ENCODE peak calls at places on chromosomes 1 and 21, in six cellular contexts. One of them, this sample, is unnamed.

GRCh38 chr1:21490774-21491482 is 18.3 kb upstream of the ALPL start:
- DNase-seq in hepatic stellate cell: peak; percentile 77
- DNase-seq in skeletal muscle cell: peak; percentile 21
- DNase-seq in H4: no peak
- DNase-seq in amniotic stem cell: peak; percentile 17
- DNase-seq in CD8-positive, alpha-beta T cell: no peak
- DNase-seq in this sample: peak; percentile 51

GRCh38 chr1:187517508-187517907 is 688.8 kb downstream of the PLA2G4A start:
- DNase-seq in hepatic stellate cell: no peak
- DNase-seq in skeletal muscle cell: no peak
- DNase-seq in H4: no peak
- DNase-seq in amniotic stem cell: no peak
- DNase-seq in CD8-positive, alpha-beta T cell: no peak
- DNase-seq in this sample: no peak

GRCh38 chr1:198024782-198025181 is 107.6 kb downstream of the LHX9 start:
- DNase-seq in hepatic stellate cell: no peak
- DNase-seq in skeletal muscle cell: peak; percentile 19
- DNase-seq in H4: no peak
- DNase-seq in amniotic stem cell: no peak
- DNase-seq in CD8-positive, alpha-beta T cell: no peak
- DNase-seq in this sample: no peak

GRCh38 chr1:228990906-228991569 is 255.8 kb downstream of the RHOU start:
- DNase-seq in hepatic stellate cell: no peak
- DNase-seq in skeletal muscle cell: no peak
- DNase-seq in H4: no peak
- DNase-seq in amniotic stem cell: no peak
- DNase-seq in CD8-positive, alpha-beta T cell: no peak
- DNase-seq in this sample: no peak

GRCh38 chr1:67979532-67979931 is 70.9 kb downstream of the DIRAS3 start:
- DNase-seq in hepatic stellate cell: no peak
- DNase-seq in skeletal muscle cell: no peak
- DNase-seq in H4: no peak
- DNase-seq in amniotic stem cell: no peak
- DNase-seq in CD8-positive, alpha-beta T cell: no peak
- DNase-seq in this sample: no peak

GRCh38 chr21:44539991-44540666 is at the start of gene KRTAP10-1:
- DNase-seq in hepatic stellate cell: no peak
- DNase-seq in skeletal muscle cell: no peak
- DNase-seq in H4: no peak
- DNase-seq in amniotic stem cell: no peak
- DNase-seq in CD8-positive, alpha-beta T cell: peak; percentile 35
- DNase-seq in this sample: no peak

GRCh38 chr1:231393668-231394067 is 28.4 kb downstream of the EGLN1 start:
- DNase-seq in hepatic stellate cell: no peak
- DNase-seq in skeletal muscle cell: no peak
- DNase-seq in H4: no peak
- DNase-seq in amniotic stem cell: no peak
- DNase-seq in CD8-positive, alpha-beta T cell: no peak
- DNase-seq in this sample: no peak

GRCh38 chr1:95532335-95532734 is 298.3 kb downstream of the RWDD3 start:
- DNase-seq in hepatic stellate cell: no peak
- DNase-seq in skeletal muscle cell: no peak
- DNase-seq in H4: no peak
- DNase-seq in amniotic stem cell: no peak
- DNase-seq in CD8-positive, alpha-beta T cell: no peak
- DNase-seq in this sample: no peak

GRCh38 chr1:31602081-31602480 is 15.4 kb upstream of the HCRTR1 start:
- DNase-seq in hepatic stellate cell: no peak
- DNase-seq in skeletal muscle cell: no peak
- DNase-seq in H4: no peak
- DNase-seq in amniotic stem cell: no peak
- DNase-seq in CD8-positive, alpha-beta T cell: no peak
- DNase-seq in this sample: no peak

GRCh38 chr1:9473032-9473792 is 66.1 kb upstream of the SLC25A33 start:
- DNase-seq in hepatic stellate cell: peak; percentile 98
- DNase-seq in skeletal muscle cell: peak; percentile 81
- DNase-seq in H4: peak; percentile 86
- DNase-seq in amniotic stem cell: peak; percentile 88
- DNase-seq in CD8-positive, alpha-beta T cell: no peak
- DNase-seq in this sample: peak; percentile 90

GRCh38 chr1:234216116-234216703 is 157.0 kb upstream of the COA6 start:
- DNase-seq in hepatic stellate cell: no peak
- DNase-seq in skeletal muscle cell: no peak
- DNase-seq in H4: no peak
- DNase-seq in amniotic stem cell: no peak
- DNase-seq in CD8-positive, alpha-beta T cell: no peak
- DNase-seq in this sample: no peak

GRCh38 chr1:234721476-234722266 is 111.7 kb upstream of the IRF2BP2 start:
- DNase-seq in hepatic stellate cell: peak; percentile 51
- DNase-seq in skeletal muscle cell: peak; percentile 72
- DNase-seq in H4: no peak
- DNase-seq in amniotic stem cell: no peak
- DNase-seq in CD8-positive, alpha-beta T cell: no peak
- DNase-seq in this sample: no peak

GRCh38 chr21:25949701-25950100 is 214.9 kb downstream of the GABPA start:
- DNase-seq in hepatic stellate cell: no peak
- DNase-seq in skeletal muscle cell: no peak
- DNase-seq in H4: no peak
- DNase-seq in amniotic stem cell: no peak
- DNase-seq in CD8-positive, alpha-beta T cell: no peak
- DNase-seq in this sample: no peak

GRCh38 chr21:36113647-36114428 is 21.0 kb upstream of the CBR3 start:
- DNase-seq in hepatic stellate cell: no peak
- DNase-seq in skeletal muscle cell: no peak
- DNase-seq in H4: no peak
- DNase-seq in amniotic stem cell: no peak
- DNase-seq in CD8-positive, alpha-beta T cell: no peak
- DNase-seq in this sample: peak; percentile 70

GRCh38 chr21:46354046-46354445 is 30.1 kb downstream of the PCNT start:
- DNase-seq in hepatic stellate cell: no peak
- DNase-seq in skeletal muscle cell: no peak
- DNase-seq in H4: no peak
- DNase-seq in amniotic stem cell: no peak
- DNase-seq in CD8-positive, alpha-beta T cell: no peak
- DNase-seq in this sample: no peak

GRCh38 chr1:3606779-3607702 is 4.3 kb downstream of the MEGF6 start:
- DNase-seq in hepatic stellate cell: no peak
- DNase-seq in skeletal muscle cell: no peak
- DNase-seq in H4: no peak
- DNase-seq in amniotic stem cell: no peak
- DNase-seq in CD8-positive, alpha-beta T cell: no peak
- DNase-seq in this sample: no peak

GRCh38 chr1:13535227-13535626 is 21.4 kb upstream of the LRRC38 start:
- DNase-seq in hepatic stellate cell: no peak
- DNase-seq in skeletal muscle cell: no peak
- DNase-seq in H4: no peak
- DNase-seq in amniotic stem cell: no peak
- DNase-seq in CD8-positive, alpha-beta T cell: no peak
- DNase-seq in this sample: no peak

GRCh38 chr1:50808296-50808695 is 151.8 kb downstream of the FAF1 start:
- DNase-seq in hepatic stellate cell: no peak
- DNase-seq in skeletal muscle cell: no peak
- DNase-seq in H4: no peak
- DNase-seq in amniotic stem cell: no peak
- DNase-seq in CD8-positive, alpha-beta T cell: no peak
- DNase-seq in this sample: no peak

GRCh38 chr1:86389315-86389714 is 6.8 kb downstream of the ODF2L start:
- DNase-seq in hepatic stellate cell: no peak
- DNase-seq in skeletal muscle cell: no peak
- DNase-seq in H4: no peak
- DNase-seq in amniotic stem cell: no peak
- DNase-seq in CD8-positive, alpha-beta T cell: no peak
- DNase-seq in this sample: no peak

GRCh38 chr1:94522304-94522703 is 19.3 kb downstream of the F3 start:
- DNase-seq in hepatic stellate cell: no peak
- DNase-seq in skeletal muscle cell: no peak
- DNase-seq in H4: peak; percentile 56
- DNase-seq in amniotic stem cell: peak; percentile 31
- DNase-seq in CD8-positive, alpha-beta T cell: no peak
- DNase-seq in this sample: peak; percentile 14

GRCh38 chr21:14271053-14271452 is 55.1 kb downstream of the RBM11 start:
- DNase-seq in hepatic stellate cell: no peak
- DNase-seq in skeletal muscle cell: no peak
- DNase-seq in H4: no peak
- DNase-seq in amniotic stem cell: no peak
- DNase-seq in CD8-positive, alpha-beta T cell: no peak
- DNase-seq in this sample: peak; percentile 58

GRCh38 chr1:33128781-33129180 is 47.8 kb downstream of the AZIN2 start:
- DNase-seq in hepatic stellate cell: no peak
- DNase-seq in skeletal muscle cell: no peak
- DNase-seq in H4: no peak
- DNase-seq in amniotic stem cell: no peak
- DNase-seq in CD8-positive, alpha-beta T cell: peak; percentile 38
- DNase-seq in this sample: peak; percentile 78

GRCh38 chr21:46189959-46190490 is 5.8 kb upstream of the SPATC1L start:
- DNase-seq in hepatic stellate cell: no peak
- DNase-seq in skeletal muscle cell: no peak
- DNase-seq in H4: peak; percentile 3
- DNase-seq in amniotic stem cell: no peak
- DNase-seq in CD8-positive, alpha-beta T cell: no peak
- DNase-seq in this sample: no peak

GRCh38 chr1:25649505-25650218 is 33.1 kb downstream of the MAN1C1 start:
- DNase-seq in hepatic stellate cell: no peak
- DNase-seq in skeletal muscle cell: no peak
- DNase-seq in H4: no peak
- DNase-seq in amniotic stem cell: no peak
- DNase-seq in CD8-positive, alpha-beta T cell: peak; percentile 29
- DNase-seq in this sample: no peak

GRCh38 chr1:177495878-177496277 is 325.1 kb downstream of the BRINP2 start:
- DNase-seq in hepatic stellate cell: no peak
- DNase-seq in skeletal muscle cell: no peak
- DNase-seq in H4: no peak
- DNase-seq in amniotic stem cell: no peak
- DNase-seq in CD8-positive, alpha-beta T cell: no peak
- DNase-seq in this sample: no peak

GRCh38 chr1:248807067-248807737 is 18.5 kb downstream of the SH3BP5L start:
- DNase-seq in hepatic stellate cell: peak; percentile 56
- DNase-seq in skeletal muscle cell: no peak
- DNase-seq in H4: peak; percentile 44
- DNase-seq in amniotic stem cell: no peak
- DNase-seq in CD8-positive, alpha-beta T cell: peak; percentile 64
- DNase-seq in this sample: peak; percentile 74

GRCh38 chr1:106798991-106799390 is 257.5 kb upstream of the PRMT6 start:
- DNase-seq in hepatic stellate cell: no peak
- DNase-seq in skeletal muscle cell: no peak
- DNase-seq in H4: no peak
- DNase-seq in amniotic stem cell: no peak
- DNase-seq in CD8-positive, alpha-beta T cell: no peak
- DNase-seq in this sample: no peak

GRCh38 chr1:245074232-245074747 is 80.5 kb upstream of the KIF26B start:
- DNase-seq in hepatic stellate cell: no peak
- DNase-seq in skeletal muscle cell: no peak
- DNase-seq in H4: no peak
- DNase-seq in amniotic stem cell: no peak
- DNase-seq in CD8-positive, alpha-beta T cell: no peak
- DNase-seq in this sample: no peak

GRCh38 chr1:177809844-177810243 is 160.0 kb downstream of the SEC16B start:
- DNase-seq in hepatic stellate cell: no peak
- DNase-seq in skeletal muscle cell: no peak
- DNase-seq in H4: no peak
- DNase-seq in amniotic stem cell: no peak
- DNase-seq in CD8-positive, alpha-beta T cell: no peak
- DNase-seq in this sample: no peak

GRCh38 chr1:231190456-231190855 is 28.6 kb downstream of the TRIM67 start:
- DNase-seq in hepatic stellate cell: no peak
- DNase-seq in skeletal muscle cell: no peak
- DNase-seq in H4: no peak
- DNase-seq in amniotic stem cell: no peak
- DNase-seq in CD8-positive, alpha-beta T cell: no peak
- DNase-seq in this sample: no peak

GRCh38 chr1:84758968-84759491 is 68.8 kb upstream of the SSX2IP start:
- DNase-seq in hepatic stellate cell: peak; percentile 73
- DNase-seq in skeletal muscle cell: no peak
- DNase-seq in H4: peak; percentile 43
- DNase-seq in amniotic stem cell: no peak
- DNase-seq in CD8-positive, alpha-beta T cell: no peak
- DNase-seq in this sample: no peak

GRCh38 chr1:234324668-234325225 is 48.5 kb upstream of the COA6 start:
- DNase-seq in hepatic stellate cell: no peak
- DNase-seq in skeletal muscle cell: no peak
- DNase-seq in H4: no peak
- DNase-seq in amniotic stem cell: no peak
- DNase-seq in CD8-positive, alpha-beta T cell: no peak
- DNase-seq in this sample: no peak

GRCh38 chr1:46160212-46160611 is 14.7 kb upstream of the TSPAN1 start:
- DNase-seq in hepatic stellate cell: no peak
- DNase-seq in skeletal muscle cell: no peak
- DNase-seq in H4: no peak
- DNase-seq in amniotic stem cell: no peak
- DNase-seq in CD8-positive, alpha-beta T cell: no peak
- DNase-seq in this sample: no peak

GRCh38 chr21:43346551-43346950 is 80.4 kb downstream of the SIK1 start:
- DNase-seq in hepatic stellate cell: no peak
- DNase-seq in skeletal muscle cell: no peak
- DNase-seq in H4: no peak
- DNase-seq in amniotic stem cell: no peak
- DNase-seq in CD8-positive, alpha-beta T cell: no peak
- DNase-seq in this sample: no peak

GRCh38 chr21:18384771-18385170 is 18.8 kb downstream of the TMPRSS15 start:
- DNase-seq in hepatic stellate cell: no peak
- DNase-seq in skeletal muscle cell: no peak
- DNase-seq in H4: peak; percentile 58
- DNase-seq in amniotic stem cell: no peak
- DNase-seq in CD8-positive, alpha-beta T cell: no peak
- DNase-seq in this sample: peak; percentile 38

GRCh38 chr1:116255486-116255885 is 117.6 kb upstream of the ATP1A1 start:
- DNase-seq in hepatic stellate cell: no peak
- DNase-seq in skeletal muscle cell: no peak
- DNase-seq in H4: no peak
- DNase-seq in amniotic stem cell: no peak
- DNase-seq in CD8-positive, alpha-beta T cell: no peak
- DNase-seq in this sample: no peak

GRCh38 chr1:56819393-56819899 is at the start of gene FYB2:
- DNase-seq in hepatic stellate cell: no peak
- DNase-seq in skeletal muscle cell: no peak
- DNase-seq in H4: no peak
- DNase-seq in amniotic stem cell: no peak
- DNase-seq in CD8-positive, alpha-beta T cell: no peak
- DNase-seq in this sample: no peak